ENCODE peak calls at places on chromosomes 2 and 18, in ten cellular contexts. O is glutamatergic neuron, E is endodermal cell, W is A673, C is H9, G is GM23338, I is Calu3, Q is pancreas, Z is PC-9, P is fibroblast of lung. U is an unnamed sample.

GRCh38 chr18:55477537-55478300 is 110.3 kb downstream of the TCF4 start:
- DNase-seq in Z (no peak), O (no peak), E (no peak), P (peak), C (no peak), Q (no peak), W (no peak), I (peak), G (no peak), U (no peak)

GRCh38 chr2:31504305-31504704 is 76.4 kb downstream of the SRD5A2 start:
- DNase-seq in O (no peak), G (no peak), I (no peak), C (no peak), W (no peak), E (no peak), Z (no peak), P (no peak), Q (no peak), U (no peak)

GRCh38 chr18:78584167-78585022 is 395.2 kb upstream of the SALL3 start:
- DNase-seq in Z (no peak), C (no peak), P (no peak), O (no peak), I (no peak), G (no peak), Q (no peak), W (no peak), E (no peak), U (no peak)

GRCh38 chr2:55161295-55162210 is 70.5 kb downstream of the CLHC1 start:
- DNase-seq in Z (no peak), P (peak), G (no peak), E (no peak), Q (peak), W (no peak), I (no peak), C (no peak), O (no peak), U (no peak)

GRCh38 chr2:241894056-241894641 is 24.6 kb downstream of the RTP5 start:
- DNase-seq in C (peak), O (no peak), W (no peak), I (no peak), E (peak), Q (peak), P (no peak), Z (no peak), G (no peak), U (no peak)

GRCh38 chr2:61340242-61340641 is 130.6 kb downstream of the USP34 start:
- DNase-seq in G (no peak), C (no peak), O (no peak), Q (no peak), Z (no peak), W (peak), P (peak), I (no peak), E (no peak), U (no peak)

GRCh38 chr2:68850524-68850923 is 20.7 kb downstream of the BMP10 start:
- DNase-seq in G (no peak), Z (no peak), Q (no peak), E (no peak), C (no peak), O (no peak), I (no peak), P (no peak), W (no peak), U (no peak)

GRCh38 chr2:71361631-71362030 is 30.0 kb downstream of the ZNF638 start:
- DNase-seq in G (no peak), W (no peak), E (no peak), O (no peak), C (no peak), I (no peak), P (no peak), Z (no peak), Q (no peak), U (no peak)

GRCh38 chr2:101401906-101402305 is 14.6 kb upstream of the CREG2 start:
- DNase-seq in Z (no peak), W (no peak), P (no peak), Q (no peak), C (no peak), I (no peak), O (no peak), G (peak), E (no peak), U (no peak)

GRCh38 chr18:58252166-58252565 is 208.1 kb downstream of the NEDD4L start:
- DNase-seq in Q (no peak), C (no peak), I (no peak), O (no peak), P (no peak), E (no peak), W (no peak), Z (no peak), G (no peak), U (no peak)

GRCh38 chr18:6170604-6171003 is 244.1 kb downstream of the L3MBTL4 start:
- DNase-seq in Z (no peak), O (no peak), P (no peak), C (no peak), Q (no peak), I (no peak), W (no peak), E (no peak), G (no peak), U (no peak)

GRCh38 chr2:44753552-44754285 is 187.8 kb upstream of the SIX3 start:
- DNase-seq in W (no peak), E (no peak), O (no peak), G (no peak), Q (no peak), P (peak), Z (no peak), I (no peak), C (no peak), U (no peak)

GRCh38 chr18:9596257-9596656 is 18.1 kb downstream of the PPP4R1 start:
- DNase-seq in Z (no peak), G (no peak), W (peak), Q (no peak), C (no peak), I (no peak), P (no peak), O (no peak), E (no peak), U (no peak)

GRCh38 chr18:46754661-46755292 is 2.1 kb downstream of the ST8SIA5 start:
- DNase-seq in Q (no peak), P (no peak), E (peak), O (no peak), G (peak), C (peak), Z (no peak), W (no peak), I (no peak), U (no peak)

GRCh38 chr18:8942909-8943545 is 159.5 kb upstream of the NDUFV2 start:
- DNase-seq in G (no peak), W (no peak), Q (no peak), I (no peak), C (no peak), E (no peak), O (no peak), Z (no peak), P (peak), U (no peak)

GRCh38 chr2:123179526-123179925 is 845.6 kb upstream of the CNTNAP5 start:
- DNase-seq in Q (no peak), Z (no peak), E (peak), G (peak), O (no peak), I (no peak), P (no peak), C (no peak), W (no peak), U (no peak)

GRCh38 chr2:105593221-105593967 is 151.3 kb upstream of the NCK2 start:
- DNase-seq in I (no peak), P (peak), O (no peak), C (peak), Q (no peak), W (no peak), G (no peak), E (no peak), Z (no peak), U (no peak)

GRCh38 chr2:160224060-160224459 is 24.0 kb upstream of the ITGB6 start:
- DNase-seq in I (peak), O (no peak), W (peak), G (no peak), C (no peak), P (peak), Z (no peak), Q (no peak), E (no peak), U (no peak)

GRCh38 chr2:227853204-227853629 is 18.2 kb upstream of the DAW1 start:
- DNase-seq in I (no peak), O (no peak), Q (no peak), C (no peak), E (no peak), W (no peak), Z (peak), G (no peak), P (peak), U (no peak)

GRCh38 chr2:11342561-11343343 is 1.7 kb downstream of the ROCK2 start:
- DNase-seq in W (peak), Q (no peak), P (peak), O (no peak), G (no peak), Z (peak), C (no peak), E (no peak), I (peak), U (no peak)

GRCh38 chr2:66541646-66542045 is 106.7 kb downstream of the MEIS1 start:
- DNase-seq in I (no peak), O (no peak), W (no peak), P (no peak), Z (no peak), E (no peak), C (no peak), Q (no peak), G (no peak), U (no peak)

GRCh38 chr2:17780546-17780945 is 26.6 kb downstream of the GEN1 start:
- DNase-seq in C (no peak), W (no peak), Z (no peak), Q (no peak), I (no peak), G (no peak), P (peak), E (no peak), O (no peak), U (no peak)

GRCh38 chr2:208186465-208186864 is 3.4 kb downstream of the C2orf80 start:
- DNase-seq in Q (no peak), Z (no peak), I (no peak), W (no peak), C (no peak), P (no peak), E (no peak), O (no peak), G (peak), U (no peak)

GRCh38 chr18:13545955-13546354 is 180.4 kb downstream of the FAM210A start:
- DNase-seq in Q (no peak), Z (no peak), E (no peak), P (no peak), O (no peak), G (no peak), W (no peak), C (no peak), I (no peak), U (no peak)

GRCh38 chr2:229675569-229675968 is 38.8 kb downstream of the DNER start:
- DNase-seq in E (no peak), Z (no peak), W (no peak), C (no peak), G (no peak), Q (peak), P (no peak), O (no peak), I (no peak), U (no peak)

GRCh38 chr2:195575879-195576391 is 81.1 kb upstream of the SLC39A10 start:
- DNase-seq in W (peak), P (peak), I (peak), G (peak), E (no peak), Z (no peak), O (no peak), Q (no peak), C (no peak), U (no peak)

GRCh38 chr2:229090231-229090630 is 180.9 kb downstream of the PID1 start:
- DNase-seq in G (peak), P (peak), E (no peak), Z (no peak), C (no peak), Q (no peak), O (no peak), W (no peak), I (no peak), U (no peak)

GRCh38 chr18:1018211-1018651 is 113.6 kb downstream of the ADCYAP1 start:
- DNase-seq in E (no peak), Q (no peak), Z (no peak), O (peak), G (no peak), I (no peak), P (peak), W (no peak), C (no peak), U (no peak)

GRCh38 chr2:169693344-169693743 is 861 bp downstream of the CFAP210 start:
- DNase-seq in O (no peak), Z (no peak), E (no peak), P (no peak), W (peak), Q (no peak), G (peak), C (no peak), I (peak), U (no peak)

GRCh38 chr2:84055816-84056215 is 403.3 kb downstream of the SUCLG1 start:
- DNase-seq in Q (no peak), Z (no peak), I (no peak), O (no peak), E (no peak), P (no peak), C (no peak), W (no peak), G (no peak), U (no peak)

GRCh38 chr2:228653884-228654283 is 472.4 kb upstream of the SPHKAP start:
- DNase-seq in P (no peak), Q (no peak), G (no peak), E (no peak), Z (no peak), W (no peak), O (no peak), C (no peak), I (no peak), U (no peak)

GRCh38 chr2:150425121-150425559 is 62.3 kb downstream of the RND3 start:
- DNase-seq in G (peak), I (no peak), E (peak), C (peak), O (peak), W (peak), Q (no peak), P (peak), Z (no peak), U (no peak)

GRCh38 chr2:43161650-43162542 is 64.5 kb downstream of the ZFP36L2 start:
- DNase-seq in W (no peak), I (no peak), P (no peak), C (no peak), E (no peak), G (no peak), O (no peak), Z (no peak), Q (no peak), U (no peak)

GRCh38 chr2:133705287-133705686 is 137.0 kb upstream of the NCKAP5 start:
- DNase-seq in Z (no peak), C (no peak), Q (no peak), E (no peak), G (no peak), I (no peak), W (no peak), P (peak), O (no peak), U (no peak)

GRCh38 chr2:185967335-185967734 is 228.7 kb downstream of the FSIP2 start:
- DNase-seq in G (no peak), W (no peak), O (no peak), Z (no peak), Q (no peak), P (no peak), I (no peak), E (no peak), C (no peak), U (no peak)

GRCh38 chr2:240640939-240641338 is 15.7 kb downstream of the GPR35 start:
- DNase-seq in G (peak), I (peak), O (peak), Z (peak), C (peak), W (peak), Q (peak), P (peak), E (peak), U (no peak)
- TF ChIP-seq CTCF in G (peak), I (peak), O (peak), Z (peak), C (peak), W (peak), Q (no peak), P (peak), E (peak), U (no peak)

GRCh38 chr2:197353393-197354168 is 43.0 kb upstream of the ANKRD44 start:
- DNase-seq in G (no peak), P (no peak), Q (no peak), I (no peak), E (no peak), C (no peak), Z (no peak), O (no peak), W (no peak), U (no peak)

GRCh38 chr2:197354169-197354558 is 43.6 kb upstream of the ANKRD44 start:
- DNase-seq in W (no peak), Z (no peak), G (no peak), C (no peak), O (no peak), Q (no peak), E (no peak), I (no peak), P (no peak), U (no peak)

GRCh38 chr2:197357986-197358385 is 47.4 kb upstream of the ANKRD44 start:
- DNase-seq in O (no peak), P (no peak), G (no peak), Z (no peak), C (no peak), E (no peak), W (no peak), Q (no peak), I (no peak), U (no peak)

GRCh38 chr2:197358927-197359326 is 48.3 kb upstream of the ANKRD44 start:
- DNase-seq in W (no peak), P (peak), G (no peak), E (no peak), O (no peak), Q (no peak), C (no peak), I (no peak), Z (no peak), U (no peak)

DNA sequence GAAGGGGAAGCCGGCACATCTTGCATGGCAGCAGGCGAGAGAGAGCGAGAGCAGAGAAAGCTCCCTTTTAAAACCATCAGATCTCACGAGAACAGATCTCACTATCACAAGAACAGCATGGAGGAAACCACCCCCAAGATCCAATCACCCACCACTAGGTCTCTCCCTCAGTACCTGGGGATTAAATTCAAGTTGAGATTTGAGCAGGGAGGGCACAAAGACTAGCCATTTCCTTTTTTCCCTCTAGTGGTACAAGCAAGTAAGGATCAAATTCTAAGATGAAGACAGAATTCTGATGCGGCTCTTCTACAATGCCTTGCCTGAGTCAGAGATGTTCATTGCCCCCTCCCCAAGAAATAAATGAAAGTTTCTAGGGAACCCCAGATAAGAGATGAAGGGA is 45.6 kb upstream of the ANKRD44 start:
- DNase-seq in G (peak), Q (no peak), O (no peak), C (peak), E (peak), I (no peak), P (no peak), Z (no peak), W (peak), U (no peak)
- TF ChIP-seq CTCF in G (peak), Q (no peak), O (peak), C (peak), E (peak), I (peak), P (peak), Z (peak), W (peak), U (peak)

DNA sequence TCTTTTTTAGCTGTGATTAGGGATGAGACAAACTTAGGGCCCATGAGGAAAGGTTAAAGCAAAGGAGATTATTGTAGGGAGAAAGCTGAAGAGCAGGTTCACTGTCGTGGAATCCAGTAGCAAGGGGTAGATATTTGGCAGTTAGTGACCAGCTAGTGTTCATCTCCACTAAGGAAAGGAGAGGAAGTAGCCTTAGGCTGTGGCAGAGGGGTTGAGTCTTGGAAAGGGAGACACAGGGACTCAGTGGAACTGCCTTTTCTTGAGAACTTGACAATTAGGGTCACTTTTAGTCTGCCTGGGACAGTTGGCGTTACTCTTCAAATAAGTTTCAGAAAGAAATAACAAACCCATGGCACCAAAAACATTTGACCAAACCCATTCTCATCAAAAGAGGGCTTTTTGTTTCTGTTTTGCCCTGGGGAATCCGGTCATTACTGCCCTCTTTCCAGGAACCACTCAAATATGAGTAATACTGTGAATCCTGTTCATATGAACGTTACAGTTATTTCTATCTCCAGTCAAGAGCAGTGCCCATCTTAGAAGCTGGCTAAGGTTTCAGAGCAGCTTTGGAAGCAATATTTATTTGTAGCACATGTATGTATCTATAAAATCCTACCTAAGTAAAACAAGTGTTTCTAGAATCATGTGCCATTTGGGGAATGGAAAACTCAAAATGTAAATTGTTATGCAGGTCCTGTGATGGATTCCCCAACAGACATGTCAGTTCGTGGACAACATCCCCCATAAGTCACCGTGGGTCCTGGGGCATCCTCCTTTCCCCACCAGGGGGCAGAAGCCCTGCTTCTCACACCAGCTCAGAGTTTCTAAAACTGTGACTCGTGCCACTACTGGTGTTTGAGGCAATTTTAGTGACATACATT is 77.3 kb upstream of the PHLPP1 start:
- DNase-seq in C (peak), P (no peak), E (peak), Q (peak), Z (peak), I (peak), W (peak), O (peak), G (peak), U (peak)
- TF ChIP-seq CTCF in C (peak), P (peak), E (peak), Q (peak), Z (peak), I (peak), W (peak), O (peak), G (peak), U (peak)

DNA sequence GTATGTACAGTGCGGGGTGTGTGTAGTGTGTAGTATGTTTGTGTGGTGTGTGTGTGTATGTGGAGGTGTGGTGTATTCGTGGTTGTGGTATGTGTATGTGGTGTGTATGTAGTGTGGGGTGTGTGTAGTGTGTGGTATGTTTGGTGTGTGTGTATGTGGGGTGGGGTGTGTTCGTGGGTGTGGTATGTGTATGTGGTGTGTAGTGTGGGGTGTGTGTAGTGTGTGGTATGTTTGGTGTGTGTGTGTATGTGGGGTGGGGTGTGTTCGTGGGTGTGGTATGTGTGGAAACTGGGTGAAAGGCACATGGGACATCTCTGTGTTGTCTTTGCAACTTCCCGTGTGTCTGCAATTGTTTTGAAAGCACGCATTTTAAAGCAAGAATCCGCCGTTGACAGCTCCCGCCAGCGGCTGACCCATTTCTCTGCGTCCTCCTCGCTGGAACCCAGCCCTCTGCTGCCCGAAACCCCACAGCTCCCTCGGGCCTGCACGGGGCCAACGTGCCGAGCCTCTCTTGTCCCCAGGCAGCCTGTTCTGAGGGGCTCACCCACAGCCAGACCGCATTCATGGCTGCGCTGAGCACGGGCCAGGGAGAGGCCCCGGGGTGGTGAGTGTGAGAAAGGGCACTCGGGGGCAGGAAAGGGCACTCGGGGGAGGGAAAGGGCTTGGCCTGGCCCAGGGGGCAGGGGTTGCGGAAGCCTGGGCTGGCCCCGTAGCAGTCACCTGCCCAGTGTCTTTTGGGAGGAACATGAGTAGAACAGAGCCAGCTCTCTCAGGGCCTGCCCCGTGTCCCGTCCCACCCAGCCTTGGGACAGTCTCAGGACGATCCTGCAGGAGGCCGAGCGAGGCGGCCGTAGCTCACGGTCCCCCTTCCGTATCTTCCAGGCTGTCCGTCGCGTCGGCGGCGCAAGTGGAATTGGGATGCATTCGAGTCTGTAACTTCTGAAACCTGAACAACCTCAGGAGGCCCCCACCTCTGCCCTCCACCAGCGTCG is 61.4 kb downstream of the TWIST2 start:
- DNase-seq in E (peak), Z (no peak), P (peak), G (peak), Q (peak), O (no peak), W (peak), C (no peak), I (no peak), U (no peak)
- TF ChIP-seq CTCF in E (peak), Z (no peak), P (no peak), G (no peak), Q (no peak), O (no peak), W (no peak), C (no peak), I (no peak), U (no peak)

U was measured in CD4-positive, alpha-beta T cell.